ENCODE peak calls at places on chromosomes 6 and 20, in seven cellular contexts. H is amniotic stem cell; J is stimulated activated CD4-positive, alpha-beta T cell treated with anti-CD3 and anti-CD28 coated beads, Interleukin-4, amount 100 ng/mL, for 48 hours; F is activated CD4-positive, alpha-beta memory T cell treated with anti-CD3 and anti-CD28 coated beads, Interleukin-2, amount 10 ng/mL, durations not matched to agents 7 days and 5 days; S is body of pancreas; L is activated CD4-positive, alpha-beta T cell treated with anti-CD3 and anti-CD28 coated beads for 4 hours; P is T-helper 9 cell. Y is an unnamed sample.

GRCh38 chr6:108630050-108630714 is 69.5 kb downstream of the FOXO3 start:
- DNase-seq in P (no peak), H (no peak), F (no peak), L (no peak), S (no peak), J (no peak), Y (no peak)

GRCh38 chr6:47674673-47675072 is 23.7 kb upstream of the ADGRF4 start:
- DNase-seq in L (no peak), S (no peak), H (no peak), J (no peak), P (no peak), F (no peak), Y (no peak)

GRCh38 chr6:43308101-43308989 is at the start of gene CRIP3:
- DNase-seq in P (peak; percentile 23), F (peak; percentile 59), S (peak; percentile 30), L (peak; percentile 43), J (peak; percentile 38), H (peak; percentile 17), Y (no peak)

GRCh38 chr20:52754366-52754765 is 217.8 kb upstream of the TSHZ2 start:
- DNase-seq in L (no peak), J (no peak), H (no peak), S (no peak), P (no peak), F (no peak), Y (no peak)

GRCh38 chr6:44627091-44627878 is 239.8 kb downstream of the CDC5L start:
- DNase-seq in S (no peak), J (no peak), P (no peak), L (no peak), H (no peak), F (peak; percentile 25), Y (peak; percentile 73)

GRCh38 chr20:45209924-45210323 is 3.1 kb downstream of the SEMG1 start:
- DNase-seq in L (no peak), P (no peak), H (no peak), F (no peak), S (no peak), J (no peak), Y (no peak)

GRCh38 chr20:10504893-10505292 is 69.8 kb downstream of the SLX4IP start:
- DNase-seq in J (no peak), H (no peak), P (no peak), S (no peak), L (no peak), F (no peak), Y (peak; percentile 60)

GRCh38 chr6:45398075-45398817 is 20.5 kb upstream of the SUPT3H start:
- DNase-seq in S (no peak), P (no peak), H (no peak), L (no peak), J (no peak), F (no peak), Y (no peak)

GRCh38 chr6:163485388-163485851 is 70.9 kb downstream of the QKI start:
- DNase-seq in F (no peak), P (no peak), S (no peak), H (no peak), J (no peak), L (no peak), Y (no peak)

Y was measured in CD14-positive monocyte.